ENCODE peak calls at places on chromosomes 12 and 14, in nine cellular contexts. R is HT1080; K is stimulated activated CD4-positive, alpha-beta T cell treated with anti-CD3 and anti-CD28 coated beads, TNF-alpha, amount 100 ng/mL, for 1 hour; W is HTR-8/SVneo; N is small intestine; J is SHP77; P is midbrain; Z is NCI-H1092; G is aorta. M is an unnamed sample.

GRCh38 chr12:49542592-49543160 is 3.8 kb downstream of the KCNH3 start:
- DNase-seq in R (no peak), K (no peak), W (no peak), N (no peak), J (no peak), P (no peak), Z (no peak), G (no peak), M (no peak)

GRCh38 chr12:69898236-69898635 is 73.2 kb downstream of the MYRFL start:
- DNase-seq in R (no peak), K (no peak), W (no peak), N (no peak), J (no peak), P (no peak), Z (no peak), G (no peak), M (no peak)

GRCh38 chr14:96303981-96304380 is 48.0 kb downstream of the BDKRB1 start:
- DNase-seq in R (no peak), K (no peak), W (no peak), N (no peak), J (no peak), P (no peak), Z (no peak), G (no peak), M (no peak)

GRCh38 chr14:54374117-54374884 is 22.5 kb upstream of the CDKN3 start:
- DNase-seq in R (no peak), K (no peak), W (no peak), N (peak; percentile 79), J (no peak), P (no peak), Z (no peak), G (no peak), M (no peak)

GRCh38 chr14:25150934-25151790 is 101.2 kb upstream of the STXBP6 start:
- DNase-seq in R (peak; percentile 65), K (no peak), W (peak; percentile 54), N (peak; percentile 56), J (peak; percentile 50), P (peak; percentile 29), Z (peak; percentile 46), G (no peak), M (no peak)

GRCh38 chr14:59678352-59678751 is 101.7 kb upstream of the CCDC175 start:
- DNase-seq in R (no peak), K (no peak), W (no peak), N (no peak), J (no peak), P (no peak), Z (no peak), G (no peak), M (no peak)

GRCh38 chr14:71665157-71665556 is 267.1 kb upstream of the RGS6 start:
- DNase-seq in R (peak; percentile 72), K (no peak), W (no peak), N (no peak), J (no peak), P (no peak), Z (no peak), G (no peak), M (no peak)

GRCh38 chr14:55136241-55136640 is 7.2 kb downstream of the LGALS3 start:
- DNase-seq in R (peak; percentile 21), K (no peak), W (no peak), N (no peak), J (no peak), P (no peak), Z (no peak), G (no peak), M (no peak)

GRCh38 chr12:42673535-42673934 is 84.0 kb upstream of the PRICKLE1 start:
- DNase-seq in R (no peak), K (no peak), W (no peak), N (no peak), J (no peak), P (no peak), Z (no peak), G (no peak), M (no peak)

GRCh38 chr14:37150414-37150813 is 22.0 kb downstream of the SLC25A21 start:
- DNase-seq in R (peak; percentile 50), K (no peak), W (peak; percentile 31), N (peak; percentile 37), J (peak; percentile 70), P (peak; percentile 60), Z (peak; percentile 22), G (no peak), M (no peak)

GRCh38 chr12:104219361-104219892 is 3.8 kb downstream of the TXNRD1 start:
- DNase-seq in R (peak; percentile 93), K (no peak), W (peak; percentile 81), N (peak; percentile 80), J (peak; percentile 58), P (no peak), Z (no peak), G (no peak), M (no peak)

GRCh38 chr14:96445844-96446710 is 54.1 kb downstream of the AK7 start:
- DNase-seq in R (no peak), K (no peak), W (no peak), N (no peak), J (no peak), P (no peak), Z (no peak), G (no peak), M (no peak)

GRCh38 chr12:12716845-12717585 is at the start of gene CDKN1B:
- DNase-seq in R (peak; percentile 96), K (peak; percentile 71), W (peak; percentile 69), N (peak; percentile 92), J (peak; percentile 74), P (peak; percentile 94), Z (peak; percentile 89), G (peak; percentile 94), M (peak; percentile 95)

GRCh38 chr14:68148276-68148675 is 328.7 kb downstream of the RAD51B start:
- DNase-seq in R (peak; percentile 40), K (no peak), W (no peak), N (no peak), J (no peak), P (no peak), Z (no peak), G (no peak), M (no peak)

GRCh38 chr12:12870454-12870853 is 20.9 kb upstream of the GPRC5A start:
- DNase-seq in R (peak; percentile 93), K (no peak), W (peak; percentile 63), N (no peak), J (no peak), P (no peak), Z (no peak), G (no peak), M (no peak)

GRCh38 chr14:103029936-103030335 is 27.4 kb downstream of the CDC42BPB start:
- DNase-seq in R (no peak), K (no peak), W (no peak), N (no peak), J (no peak), P (no peak), Z (no peak), G (no peak), M (no peak)

GRCh38 chr14:75363570-75364227 is 64.1 kb upstream of the JDP2 start:
- DNase-seq in R (no peak), K (no peak), W (no peak), N (peak; percentile 32), J (no peak), P (no peak), Z (no peak), G (no peak), M (no peak)

GRCh38 chr12:6868211-6869048 is 1.1 kb downstream of the TPI1 start:
- DNase-seq in R (peak; percentile 42), K (no peak), W (no peak), N (no peak), J (no peak), P (no peak), Z (no peak), G (no peak), M (no peak)

GRCh38 chr12:3003593-3003992 is 44.4 kb downstream of the TEAD4 start:
- DNase-seq in R (no peak), K (no peak), W (no peak), N (no peak), J (no peak), P (no peak), Z (no peak), G (peak; percentile 19), M (no peak)

M was measured in sciatic nerve.